ENCODE peak calls at places on chromosome 13, in ten cellular contexts. L is suprapubic skin; Q is heart right ventricle; H is BE2C; Z is IMR-90; R is Panc1; S is Peyer's patch; X is SJSA1; W is CD8-positive, alpha-beta T cell; D is left lung. J is an unnamed sample. For H3K4me1, the result is how much of the 10 kb centered on the place peaks cover.

GRCh38 chr13:58587183-58587582 is 955.6 kb downstream of the PCDH17 start:
- DNase-seq in Z (no peak), Q (no peak), H (no peak), L (no peak), X (no peak), S (no peak), R (no peak), D (no peak), W (no peak), J (no peak)

GRCh38 chr13:69565334-69565733 is 542.3 kb upstream of the ATXN8OS start:
- DNase-seq in S (no peak), H (peak), Q (no peak), Z (no peak), R (no peak), W (no peak), X (no peak), L (no peak), D (no peak), J (no peak)

GRCh38 chr13:24127116-24127631 is 33.3 kb upstream of the SPATA13 start:
- DNase-seq in Z (peak), H (no peak), S (no peak), X (no peak), Q (no peak), D (peak), W (no peak), R (no peak), L (no peak), J (no peak)

GRCh38 chr13:44267966-44268365 is 105.7 kb upstream of the SERP2 start:
- DNase-seq in Z (peak), X (peak), S (no peak), Q (no peak), L (no peak), D (no peak), W (no peak), R (no peak), H (no peak), J (no peak)

GRCh38 chr13:73248711-73249580 is 190.1 kb downstream of the KLF5 start:
- DNase-seq in R (no peak), D (peak), H (no peak), Q (no peak), S (no peak), X (no peak), L (no peak), W (no peak), Z (peak), J (no peak)

GRCh38 chr13:71672527-71672926 is 194.5 kb downstream of the DACH1 start:
- DNase-seq in Z (peak), D (no peak), S (no peak), W (no peak), H (no peak), X (no peak), Q (no peak), R (no peak), L (no peak), J (no peak)

GRCh38 chr13:71879129-71879535 is 12.1 kb upstream of the DACH1 start:
- DNase-seq in R (peak), Z (peak), L (no peak), D (no peak), S (no peak), Q (peak), W (no peak), H (peak), X (no peak), J (no peak)

GRCh38 chr13:80339841-80340642 is 884 bp downstream of the SPRY2 start:
- DNase-seq in Q (peak), W (no peak), D (peak), X (peak), H (peak), L (peak), S (peak), R (no peak), Z (peak), J (no peak)

GRCh38 chr13:39816936-39817335 is 161.5 kb downstream of the COG6 start:
- DNase-seq in D (no peak), Z (no peak), Q (no peak), W (no peak), L (no peak), S (no peak), R (no peak), X (no peak), H (no peak), J (no peak)

GRCh38 chr13:22130254-22130653 is 459.4 kb downstream of the FGF9 start:
- DNase-seq in X (no peak), Z (no peak), L (no peak), R (no peak), W (no peak), S (no peak), H (no peak), D (no peak), Q (no peak), J (no peak)

GRCh38 chr13:35764359-35765015 is 288.0 kb upstream of the MAB21L1 start:
- DNase-seq in X (peak), H (no peak), R (no peak), Z (no peak), Q (no peak), D (no peak), L (no peak), W (no peak), S (no peak), J (no peak)

GRCh38 chr13:24842533-24843278 is 78.7 kb downstream of the RNF17 start:
- DNase-seq in X (no peak), W (no peak), S (no peak), H (no peak), D (peak), Z (no peak), Q (no peak), L (no peak), R (no peak), J (no peak)

GRCh38 chr13:57136093-57136492 is 4.6 kb upstream of the PRR20A start:
- DNase-seq in D (no peak), H (no peak), X (no peak), S (no peak), W (no peak), Q (no peak), R (no peak), L (no peak), Z (no peak), J (no peak)

GRCh38 chr13:112443191-112444000 is 67.2 kb downstream of the SPACA7 start:
- DNase-seq in X (peak), D (no peak), Q (no peak), Z (no peak), W (no peak), S (no peak), R (no peak), H (no peak), L (peak), J (peak)

GRCh38 chr13:109483369-109483768 is 303.0 kb downstream of the IRS2 start:
- DNase-seq in L (no peak), D (no peak), Z (no peak), X (no peak), S (no peak), W (no peak), H (no peak), Q (no peak), R (no peak), J (peak)

GRCh38 chr13:29402168-29402621 is 193.3 kb downstream of the SLC7A1 start:
- DNase-seq in R (no peak), D (no peak), Q (no peak), L (no peak), S (no peak), X (peak), Z (peak), W (no peak), H (no peak), J (no peak)

GRCh38 chr13:105991622-105992254 is 543.7 kb downstream of the EFNB2 start:
- DNase-seq in X (peak), Q (no peak), D (no peak), W (no peak), S (no peak), L (no peak), Z (peak), H (no peak), R (no peak), J (peak)

GRCh38 chr13:91079190-91079589 is 268.3 kb upstream of the MIR17HG start:
- DNase-seq in X (no peak), R (no peak), H (no peak), Z (no peak), D (no peak), Q (no peak), S (no peak), W (no peak), L (no peak), J (no peak)

GRCh38 chr13:39418424-39418823 is 184.6 kb downstream of the LHFPL6 start:
- DNase-seq in X (no peak), S (no peak), D (no peak), Z (no peak), H (no peak), R (no peak), L (no peak), W (no peak), Q (no peak), J (no peak)

GRCh38 chr13:44735806-44736205 is 159.7 kb upstream of the TSC22D1 start:
- DNase-seq in R (no peak), S (no peak), Z (no peak), D (no peak), H (no peak), X (no peak), L (no peak), Q (no peak), W (no peak), J (no peak)

GRCh38 chr13:20159646-20160345 is 1.1 kb downstream of the GJA3 start:
- DNase-seq in X (peak), W (no peak), Q (no peak), R (peak), Z (peak), L (no peak), S (no peak), D (no peak), H (no peak), J (no peak)

GRCh38 chr13:72788831-72789230 is 6.9 kb downstream of the PIBF1 start:
- DNase-seq in R (no peak), H (no peak), S (no peak), D (no peak), Q (no peak), L (no peak), Z (no peak), W (no peak), X (no peak), J (no peak)

GRCh38 chr13:42878721-42879120 is 97.3 kb downstream of the FAM216B start:
- DNase-seq in Q (no peak), X (no peak), Z (no peak), L (no peak), D (no peak), H (no peak), R (no peak), S (no peak), W (no peak), J (no peak)
- H3K4me1 ChIP-seq in Q (under half), X (under half), Z (under half), L (under half), D (under half), H (under half), R (under half), S (under half), W (under half), J (under half)

DNA sequence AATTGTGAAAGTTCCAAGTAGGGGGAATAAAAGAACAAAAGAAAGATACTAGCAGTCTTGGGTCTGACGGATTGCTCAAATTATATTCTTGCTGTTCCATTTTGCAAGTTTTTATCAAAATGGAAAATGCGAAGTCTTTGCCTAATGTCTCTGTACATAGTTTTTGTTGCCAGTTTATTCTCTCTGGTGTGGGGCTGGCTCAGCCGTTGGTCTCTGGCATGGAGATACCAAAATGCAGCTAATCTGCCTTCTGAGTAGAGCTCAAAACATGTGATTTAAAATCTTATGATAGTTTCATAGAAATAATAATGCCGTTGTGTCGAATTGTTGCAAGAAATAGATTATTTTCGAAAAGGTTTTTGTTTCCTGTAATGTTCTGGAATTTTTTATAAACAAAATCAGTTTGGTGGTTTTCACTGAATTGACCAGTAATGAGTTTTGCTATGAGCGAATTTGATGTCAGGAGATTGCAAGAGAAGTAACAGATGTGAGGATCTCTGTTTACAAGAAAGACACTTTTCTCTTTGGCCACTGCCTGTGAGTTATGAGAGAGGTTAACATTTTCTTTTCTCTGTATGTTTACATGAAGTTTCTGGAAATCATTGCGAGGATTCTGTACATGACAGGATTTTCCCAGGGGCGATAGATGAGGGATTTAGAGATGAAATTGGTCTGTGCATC is 147.0 kb downstream of the DCT start:
- DNase-seq in L (no peak), H (no peak), R (no peak), S (no peak), Z (peak), Q (no peak), W (no peak), X (no peak), D (no peak), J (peak)
- H3K4me1 ChIP-seq in L (under half), H (under half), R (under half), S (under half), Z (under half), Q (under half), W (under half), X (under half), D (under half), J (under half)

GRCh38 chr13:46606915-46607413 is 54.0 kb downstream of the LRCH1 start:
- DNase-seq in S (no peak), R (no peak), X (no peak), D (no peak), L (no peak), H (no peak), Q (no peak), W (no peak), Z (no peak), J (no peak)

GRCh38 chr13:46607768-46608553 is 55.0 kb downstream of the LRCH1 start:
- DNase-seq in L (no peak), D (no peak), W (no peak), Z (no peak), H (no peak), R (no peak), S (no peak), X (no peak), Q (no peak), J (no peak)

GRCh38 chr13:46609726-46610125 is 56.8 kb downstream of the LRCH1 start:
- DNase-seq in D (no peak), R (no peak), L (no peak), Q (no peak), Z (no peak), X (no peak), S (no peak), H (no peak), W (no peak), J (peak)

GRCh38 chr13:46605824-46606554 is 53.0 kb downstream of the LRCH1 start:
- DNase-seq in Q (no peak), W (no peak), X (no peak), H (no peak), L (no peak), R (no peak), D (no peak), Z (no peak), S (no peak), J (no peak)

DNA sequence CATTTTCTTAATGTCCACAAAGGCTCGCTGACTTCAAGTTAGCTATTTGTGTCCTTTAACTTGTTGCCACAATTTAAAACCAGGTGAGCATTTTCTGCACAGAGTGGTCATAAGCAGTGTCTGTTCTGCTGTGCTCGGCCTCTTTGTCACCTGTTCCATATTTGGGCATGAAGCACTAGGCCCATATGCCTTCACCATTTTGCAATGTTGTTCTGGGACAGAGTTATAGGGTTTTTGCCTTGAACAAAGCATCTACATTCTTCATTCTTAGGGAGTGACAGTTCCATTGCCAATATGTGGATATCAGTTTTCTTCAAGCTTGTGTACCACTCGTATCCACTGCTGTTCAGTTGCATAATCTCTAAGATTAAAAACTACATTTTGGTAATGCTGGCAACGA is 56.1 kb downstream of the LRCH1 start:
- DNase-seq in D (no peak), R (no peak), S (no peak), H (no peak), W (no peak), X (no peak), L (no peak), Q (no peak), Z (no peak), J (peak)
- H3K4me1 ChIP-seq in D (under half), R (under half), S (under half), H (under half), W (under half), X (under half), L (under half), Q (half or more), Z (under half), J (half or more)

DNA sequence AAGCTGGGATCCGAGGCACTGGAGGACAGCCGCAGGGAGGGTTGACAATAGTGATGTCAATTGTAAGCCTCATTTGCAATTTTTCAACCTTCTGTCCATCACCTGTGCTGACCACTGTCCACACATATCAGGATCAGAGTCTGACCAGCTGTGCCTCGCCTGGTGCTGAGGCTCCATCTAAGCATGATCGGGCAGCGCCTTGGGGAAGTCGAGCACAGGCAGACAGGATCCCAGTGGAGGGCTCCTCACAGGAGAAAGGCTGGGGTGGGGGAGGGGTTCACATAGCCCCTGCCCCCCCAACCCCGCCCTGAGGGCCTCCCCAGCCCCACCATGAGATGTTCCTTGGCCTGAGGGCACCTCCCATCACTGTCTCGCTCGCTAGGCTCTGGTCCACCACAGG is 60.3 kb downstream of the RAB20 start:
- DNase-seq in L (no peak), Q (no peak), X (no peak), Z (no peak), H (no peak), D (no peak), R (no peak), S (no peak), W (no peak), J (no peak)
- H3K4me1 ChIP-seq in L (under half), Q (under half), X (under half), Z (under half), H (under half), D (under half), R (under half), S (under half), W (under half), J (under half)

J was measured in esophagus muscularis mucosa.